ENCODE peak calls at places on chromosomes 5 and 9, in six cellular contexts. Y is germinal center; E is NCI-H774; X is stimulated activated CD4-positive, alpha-beta T cell treated with anti-CD3 and anti-CD28 coated beads, TNF-alpha, amount 100 ng/mL, for 4 hours; B is activated naive CD4-positive, alpha-beta T cell treated with Interleukin-2 at 50 U/mL for 16 hours; F is WTC11. V is an unnamed sample.

GRCh38 chr5:125603321-125603720 is 819.9 kb upstream of the GRAMD2B start:
- DNase-seq in Y (no peak), E (no peak), X (no peak), B (no peak), F (no peak), V (no peak)

GRCh38 chr5:132103380-132103951 is 29.9 kb downstream of the CSF2 start:
- DNase-seq in Y (peak; percentile 77), E (no peak), X (peak; percentile 37), B (peak; percentile 79), F (no peak), V (no peak)

GRCh38 chr9:121156263-121156731 is 45.4 kb downstream of the RAB14 start:
- DNase-seq in Y (peak; percentile 75), E (no peak), X (no peak), B (no peak), F (no peak), V (no peak)

GRCh38 chr5:140043508-140043872 is 391 bp upstream of the NRG2 start:
- DNase-seq in Y (peak; percentile 5), E (no peak), X (no peak), B (no peak), F (peak; percentile 61), V (no peak)

GRCh38 chr5:20023686-20024085 is 35.7 kb upstream of the CDH18 start:
- DNase-seq in Y (no peak), E (no peak), X (no peak), B (no peak), F (no peak), V (no peak)

GRCh38 chr5:119405444-119405843 is 46.9 kb upstream of the HSD17B4 start:
- DNase-seq in Y (no peak), E (no peak), X (no peak), B (no peak), F (no peak), V (no peak)

GRCh38 chr5:172054611-172055153 is 48.2 kb upstream of the FBXW11 start:
- DNase-seq in Y (no peak), E (no peak), X (no peak), B (no peak), F (no peak), V (no peak)

GRCh38 chr9:134293576-134294227 is 32.6 kb upstream of the RXRA start:
- DNase-seq in Y (no peak), E (no peak), X (no peak), B (no peak), F (no peak), V (no peak)

GRCh38 chr5:160628295-160629006 is 206.8 kb downstream of the PTTG1 start:
- DNase-seq in Y (no peak), E (no peak), X (no peak), B (no peak), F (no peak), V (no peak)

GRCh38 chr5:4614088-4614487 is 526.0 kb upstream of the ADAMTS16 start:
- DNase-seq in Y (no peak), E (peak; percentile 35), X (no peak), B (no peak), F (no peak), V (no peak)

GRCh38 chr9:33196736-33197135 is 29.6 kb upstream of the B4GALT1 start:
- DNase-seq in Y (no peak), E (no peak), X (no peak), B (no peak), F (no peak), V (no peak)

GRCh38 chr9:93072383-93072795 is 13.9 kb downstream of the SUSD3 start:
- DNase-seq in Y (no peak), E (no peak), X (no peak), B (no peak), F (no peak), V (no peak)

GRCh38 chr5:16663848-16664247 is 47.1 kb upstream of the RETREG1 start:
- DNase-seq in Y (no peak), E (no peak), X (no peak), B (no peak), F (no peak), V (no peak)

GRCh38 chr5:172102913-172103629 is 85.0 kb downstream of the STK10 start:
- DNase-seq in Y (no peak), E (no peak), X (no peak), B (peak; percentile 31), F (no peak), V (no peak)

GRCh38 chr9:6667633-6668280 is 22.2 kb upstream of the GLDC start:
- DNase-seq in Y (peak; percentile 63), E (no peak), X (no peak), B (no peak), F (no peak), V (peak; percentile 36)

GRCh38 chr5:168747987-168748777 is 169.0 kb upstream of the PANK3 start:
- DNase-seq in Y (peak; percentile 60), E (peak; percentile 24), X (no peak), B (peak; percentile 4), F (peak; percentile 86), V (no peak)

GRCh38 chr9:580652-581342 is 260.7 kb upstream of the DMRT1 start:
- DNase-seq in Y (no peak), E (no peak), X (no peak), B (no peak), F (no peak), V (no peak)

GRCh38 chr9:61666849-61667371 is 477.1 kb downstream of the SPATA31A7 start:
- DNase-seq in Y (no peak), E (no peak), X (no peak), B (no peak), F (no peak), V (no peak)

GRCh38 chr9:114108016-114108833 is 9.1 kb upstream of the KIF12 start:
- DNase-seq in Y (peak; percentile 67), E (peak; percentile 51), X (no peak), B (peak; percentile 44), F (peak; percentile 90), V (peak; percentile 45)

GRCh38 chr9:114110180-114110579 is 11.1 kb upstream of the KIF12 start:
- DNase-seq in Y (no peak), E (no peak), X (no peak), B (no peak), F (no peak), V (no peak)

GRCh38 chr5:176837707-176838115 is 27.4 kb downstream of the UNC5A start:
- DNase-seq in Y (peak; percentile 51), E (no peak), X (peak; percentile 44), B (peak; percentile 72), F (peak; percentile 97), V (no peak)

GRCh38 chr5:150609843-150610584 is 30.4 kb upstream of the SYNPO start:
- DNase-seq in Y (no peak), E (no peak), X (no peak), B (no peak), F (no peak), V (no peak)

GRCh38 chr5:77444356-77444755 is 47.8 kb downstream of the WDR41 start:
- DNase-seq in Y (no peak), E (no peak), X (no peak), B (no peak), F (no peak), V (no peak)

GRCh38 chr5:42994285-42995151 is 45.6 kb downstream of the ANXA2R start:
- DNase-seq in Y (peak; percentile 55), E (peak; percentile 74), X (peak; percentile 61), B (peak; percentile 88), F (peak; percentile 90), V (no peak)

GRCh38 chr5:179624841-179625271 is 1.4 kb upstream of the HNRNPH1 start:
- DNase-seq in Y (no peak), E (no peak), X (no peak), B (no peak), F (peak; percentile 10), V (no peak)

GRCh38 chr5:158382473-158382872 is 523.5 kb upstream of the CLINT1 start:
- DNase-seq in Y (no peak), E (no peak), X (no peak), B (peak; percentile 3), F (no peak), V (no peak)

GRCh38 chr9:102521097-102521755 is 473.9 kb upstream of the CYLC2 start:
- DNase-seq in Y (no peak), E (no peak), X (no peak), B (no peak), F (no peak), V (no peak)

GRCh38 chr9:9352877-9353481 is 1259.8 kb downstream of the PTPRD start:
- DNase-seq in Y (no peak), E (no peak), X (no peak), B (no peak), F (no peak), V (no peak)

GRCh38 chr9:133134419-133135190 is 13.6 kb upstream of the RALGDS start:
- DNase-seq in Y (no peak), E (no peak), X (no peak), B (peak; percentile 41), F (no peak), V (no peak)

GRCh38 chr9:126488310-126488709 is 125.4 kb upstream of the LMX1B start:
- DNase-seq in Y (no peak), E (no peak), X (no peak), B (no peak), F (no peak), V (no peak)

GRCh38 chr5:159412284-159413046 is 82.2 kb upstream of the IL12B start:
- DNase-seq in Y (peak; percentile 56), E (no peak), X (peak; percentile 21), B (peak; percentile 69), F (no peak), V (no peak)

GRCh38 chr5:154972476-154973080 is 31.7 kb downstream of the MRPL22 start:
- DNase-seq in Y (no peak), E (peak; percentile 47), X (no peak), B (no peak), F (peak; percentile 32), V (no peak)